ENCODE peak calls at places on chromosomes 16 and 17, in five cellular contexts. C, O, P, A and F are unnamed samples.

GRCh38 chr16:3358884-3359283 is 3.2 kb downstream of the OR2C1 start:
- DNase-seq in C (no peak), O (no peak), P (no peak), A (no peak), F (no peak)

GRCh38 chr17:76659928-76660614 is 16.5 kb upstream of the ST6GALNAC1 start:
- DNase-seq in C (no peak), O (peak; percentile 7), P (no peak), A (no peak), F (no peak)

GRCh38 chr17:37708008-37708615 is 36.7 kb downstream of the HNF1B start:
- DNase-seq in C (no peak), O (no peak), P (no peak), A (no peak), F (no peak)

GRCh38 chr17:1714980-1715802 is 5.0 kb upstream of the TLCD2 start:
- DNase-seq in C (peak; percentile 68), O (peak; percentile 50), P (peak; percentile 97), A (no peak), F (peak; percentile 95)

GRCh38 chr16:87725596-87726235 is 40.1 kb downstream of the KLHDC4 start:
- DNase-seq in C (no peak), O (no peak), P (no peak), A (no peak), F (no peak)

GRCh38 chr16:84687715-84688114 is 12.1 kb upstream of the USP10 start:
- DNase-seq in C (no peak), O (peak; percentile 58), P (no peak), A (no peak), F (no peak)

GRCh38 chr16:55126456-55126855 is 195.8 kb downstream of the IRX5 start:
- DNase-seq in C (no peak), O (no peak), P (no peak), A (no peak), F (no peak)

GRCh38 chr17:8542599-8542998 is 87.9 kb downstream of the MYH10 start:
- DNase-seq in C (no peak), O (no peak), P (no peak), A (no peak), F (no peak)

GRCh38 chr16:86355538-86355937 is 154.8 kb upstream of the FOXF1 start:
- DNase-seq in C (no peak), O (no peak), P (peak; percentile 69), A (no peak), F (no peak)

GRCh38 chr16:5790512-5790911 is 692.9 kb upstream of the EEF2KMT start:
- DNase-seq in C (no peak), O (no peak), P (no peak), A (no peak), F (no peak)

GRCh38 chr16:12119562-12119961 is 143.0 kb downstream of the SNX29 start:
- DNase-seq in C (no peak), O (no peak), P (no peak), A (no peak), F (no peak)

GRCh38 chr17:21077286-21077685 is 34.5 kb upstream of the USP22 start:
- DNase-seq in C (no peak), O (no peak), P (no peak), A (no peak), F (no peak)

GRCh38 chr17:17724307-17724921 is 43.2 kb downstream of the RAI1 start:
- DNase-seq in C (peak; percentile 43), O (peak; percentile 89), P (no peak), A (no peak), F (no peak)

GRCh38 chr17:4721203-4722135 is 9.8 kb upstream of the MED11 start:
- DNase-seq in C (no peak), O (no peak), P (no peak), A (no peak), F (no peak)

GRCh38 chr17:39196820-39197331 is 593 bp downstream of the CACNB1 start:
- DNase-seq in C (no peak), O (no peak), P (no peak), A (no peak), F (no peak)

GRCh38 chr17:33291248-33292183 is 1.6 kb downstream of the ASIC2 start:
- DNase-seq in C (no peak), O (peak; percentile 30), P (no peak), A (no peak), F (no peak)

GRCh38 chr17:48374650-48375230 is 55.3 kb downstream of the SKAP1 start:
- DNase-seq in C (no peak), O (peak; percentile 23), P (no peak), A (no peak), F (no peak)

GRCh38 chr17:386145-386876 is 33.7 kb upstream of the RPH3AL start:
- DNase-seq in C (no peak), O (peak; percentile 92), P (no peak), A (peak; percentile 46), F (peak; percentile 82)

GRCh38 chr16:15861996-15862395 is 5.2 kb upstream of the MYH11 start:
- DNase-seq in C (no peak), O (no peak), P (no peak), A (no peak), F (no peak)

GRCh38 chr17:836154-836553 is 54.0 kb downstream of the MRM3 start:
- DNase-seq in C (no peak), O (no peak), P (peak; percentile 69), A (no peak), F (no peak)

GRCh38 chr17:57099165-57099564 is 14.1 kb downstream of the AKAP1 start:
- DNase-seq in C (no peak), O (peak; percentile 52), P (no peak), A (no peak), F (no peak)

GRCh38 chr16:47779201-47780016 is 318.3 kb downstream of the PHKB start:
- DNase-seq in C (peak; percentile 7), O (peak; percentile 28), P (no peak), A (no peak), F (no peak)

GRCh38 chr17:77366558-77367245 is 225.9 kb downstream of the SEC14L1 start:
- DNase-seq in C (no peak), O (no peak), P (no peak), A (no peak), F (no peak)

GRCh38 chr16:79218358-79218757 is 382.2 kb downstream of the MAF start:
- DNase-seq in C (no peak), O (no peak), P (no peak), A (no peak), F (no peak)

GRCh38 chr16:29804455-29805231 is 1.7 kb upstream of the MAZ start:
- DNase-seq in C (no peak), O (no peak), P (no peak), A (no peak), F (no peak)

GRCh38 chr17:38897671-38898290 is 27.6 kb upstream of the LASP1NB start:
- DNase-seq in C (no peak), O (no peak), P (no peak), A (no peak), F (no peak)

GRCh38 chr16:4692460-4693295 is 684 bp upstream of the NUDT16L1 start:
- DNase-seq in C (no peak), O (peak; percentile 63), P (no peak), A (no peak), F (no peak)